ENCODE peak calls at places on chromosomes 16 and 17, in six cellular contexts. One of them, this sample, is unnamed.

GRCh38 chr16:11833951-11834695 is 17.2 kb downstream of the RSL1D1 start:
- DNase-seq in IMR-90: peak; percentile 90
- DNase-seq in sigmoid colon: no peak
- DNase-seq in body of pancreas: no peak
- DNase-seq in spleen: no peak
- DNase-seq in esophagus squamous epithelium: no peak
- DNase-seq in this sample: no peak

GRCh38 chr17:7613769-7614421 is 802 bp downstream of the FXR2 start:
- DNase-seq in sigmoid colon: peak; percentile 83
- DNase-seq in esophagus squamous epithelium: no peak
- DNase-seq in body of pancreas: no peak
- DNase-seq in IMR-90: peak; percentile 50
- DNase-seq in spleen: no peak
- DNase-seq in this sample: no peak

GRCh38 chr17:17551361-17551760 is 40.1 kb downstream of the PEMT start:
- DNase-seq in esophagus squamous epithelium: no peak
- DNase-seq in IMR-90: no peak
- DNase-seq in sigmoid colon: no peak
- DNase-seq in body of pancreas: no peak
- DNase-seq in spleen: no peak
- DNase-seq in this sample: no peak

GRCh38 chr17:42431758-42432161 is 8.7 kb upstream of the CAVIN1 start:
- DNase-seq in IMR-90: peak; percentile 29
- DNase-seq in sigmoid colon: no peak
- DNase-seq in esophagus squamous epithelium: no peak
- DNase-seq in body of pancreas: no peak
- DNase-seq in spleen: no peak
- DNase-seq in this sample: no peak

GRCh38 chr17:1999557-2000251 is 25.4 kb downstream of the RTN4RL1 start:
- DNase-seq in IMR-90: peak; percentile 19
- DNase-seq in esophagus squamous epithelium: no peak
- DNase-seq in spleen: no peak
- DNase-seq in body of pancreas: peak; percentile 90
- DNase-seq in sigmoid colon: peak; percentile 78
- DNase-seq in this sample: peak; percentile 87

GRCh38 chr17:42809250-42809649 is 10.6 kb downstream of the CNTD1 start:
- DNase-seq in IMR-90: peak; percentile 93
- DNase-seq in esophagus squamous epithelium: no peak
- DNase-seq in spleen: no peak
- DNase-seq in body of pancreas: peak; percentile 58
- DNase-seq in sigmoid colon: peak; percentile 87
- DNase-seq in this sample: peak; percentile 65

GRCh38 chr16:57720142-57720575 is 15.4 kb upstream of the KATNB1 start:
- DNase-seq in IMR-90: peak; percentile 50
- DNase-seq in esophagus squamous epithelium: no peak
- DNase-seq in body of pancreas: peak; percentile 83
- DNase-seq in sigmoid colon: no peak
- DNase-seq in spleen: peak; percentile 88
- DNase-seq in this sample: peak; percentile 86

GRCh38 chr16:79609861-79610260 is 9.3 kb upstream of the MAF start:
- DNase-seq in spleen: no peak
- DNase-seq in IMR-90: no peak
- DNase-seq in sigmoid colon: no peak
- DNase-seq in esophagus squamous epithelium: no peak
- DNase-seq in body of pancreas: no peak
- DNase-seq in this sample: no peak

GRCh38 chr17:49496183-49496865 is 1.2 kb downstream of the NGFR start:
- DNase-seq in body of pancreas: peak; percentile 79
- DNase-seq in spleen: peak; percentile 95
- DNase-seq in IMR-90: peak; percentile 28
- DNase-seq in esophagus squamous epithelium: no peak
- DNase-seq in sigmoid colon: peak; percentile 89
- DNase-seq in this sample: peak; percentile 79

GRCh38 chr17:13560935-13561334 is 40.8 kb downstream of the HS3ST3A1 start:
- DNase-seq in sigmoid colon: no peak
- DNase-seq in IMR-90: no peak
- DNase-seq in body of pancreas: no peak
- DNase-seq in spleen: no peak
- DNase-seq in esophagus squamous epithelium: no peak
- DNase-seq in this sample: no peak

GRCh38 chr17:45220079-45220478 is 1.6 kb upstream of the FMNL1 start:
- DNase-seq in body of pancreas: no peak
- DNase-seq in esophagus squamous epithelium: no peak
- DNase-seq in sigmoid colon: no peak
- DNase-seq in IMR-90: no peak
- DNase-seq in spleen: peak; percentile 64
- DNase-seq in this sample: no peak

GRCh38 chr17:76726231-76726765 is at the start of gene JMJD6:
- DNase-seq in esophagus squamous epithelium: peak; percentile 75
- DNase-seq in body of pancreas: peak; percentile 97
- DNase-seq in sigmoid colon: peak; percentile 99
- DNase-seq in spleen: peak; percentile 98
- DNase-seq in IMR-90: peak; percentile 95
- DNase-seq in this sample: peak; percentile 99

GRCh38 chr16:17437142-17437720 is 33.5 kb downstream of the XYLT1 start:
- DNase-seq in sigmoid colon: no peak
- DNase-seq in body of pancreas: no peak
- DNase-seq in spleen: no peak
- DNase-seq in esophagus squamous epithelium: no peak
- DNase-seq in IMR-90: no peak
- DNase-seq in this sample: no peak

GRCh38 chr17:38885728-38886642 is 16.1 kb downstream of the LASP1 start:
- DNase-seq in IMR-90: peak; percentile 52
- DNase-seq in body of pancreas: no peak
- DNase-seq in sigmoid colon: no peak
- DNase-seq in esophagus squamous epithelium: no peak
- DNase-seq in spleen: no peak
- DNase-seq in this sample: no peak

GRCh38 chr17:12815642-12816141 is 26.4 kb downstream of the ARHGAP44 start:
- DNase-seq in spleen: no peak
- DNase-seq in sigmoid colon: no peak
- DNase-seq in esophagus squamous epithelium: no peak
- DNase-seq in body of pancreas: no peak
- DNase-seq in IMR-90: no peak
- DNase-seq in this sample: no peak

GRCh38 chr17:63751806-63752205 is 10.2 kb upstream of the STRADA start:
- DNase-seq in esophagus squamous epithelium: no peak
- DNase-seq in IMR-90: no peak
- DNase-seq in body of pancreas: no peak
- DNase-seq in spleen: no peak
- DNase-seq in sigmoid colon: no peak
- DNase-seq in this sample: no peak

GRCh38 chr16:17382949-17383348 is 87.8 kb downstream of the XYLT1 start:
- DNase-seq in sigmoid colon: no peak
- DNase-seq in esophagus squamous epithelium: no peak
- DNase-seq in IMR-90: no peak
- DNase-seq in body of pancreas: no peak
- DNase-seq in spleen: no peak
- DNase-seq in this sample: no peak

GRCh38 chr17:76570877-76571471 is 14.7 kb downstream of the ST6GALNAC2 start:
- DNase-seq in sigmoid colon: no peak
- DNase-seq in spleen: peak; percentile 47
- DNase-seq in body of pancreas: no peak
- DNase-seq in IMR-90: no peak
- DNase-seq in esophagus squamous epithelium: no peak
- DNase-seq in this sample: no peak

GRCh38 chr17:61054430-61054829 is 345.2 kb upstream of the TBX2 start:
- DNase-seq in body of pancreas: no peak
- DNase-seq in sigmoid colon: no peak
- DNase-seq in IMR-90: no peak
- DNase-seq in spleen: no peak
- DNase-seq in esophagus squamous epithelium: no peak
- DNase-seq in this sample: no peak

GRCh38 chr16:13984794-13985193 is 64.8 kb downstream of the ERCC4 start:
- DNase-seq in IMR-90: no peak
- DNase-seq in body of pancreas: no peak
- DNase-seq in esophagus squamous epithelium: no peak
- DNase-seq in spleen: no peak
- DNase-seq in sigmoid colon: no peak
- DNase-seq in this sample: no peak

GRCh38 chr17:11487469-11487868 is 110.8 kb upstream of the DNAH9 start:
- DNase-seq in sigmoid colon: no peak
- DNase-seq in spleen: no peak
- DNase-seq in esophagus squamous epithelium: no peak
- DNase-seq in IMR-90: no peak
- DNase-seq in body of pancreas: no peak
- DNase-seq in this sample: no peak

GRCh38 chr17:48181653-48182052 is 74.1 kb downstream of the SNX11 start:
- DNase-seq in spleen: no peak
- DNase-seq in sigmoid colon: no peak
- DNase-seq in IMR-90: peak; percentile 2
- DNase-seq in esophagus squamous epithelium: no peak
- DNase-seq in body of pancreas: no peak
- DNase-seq in this sample: no peak

GRCh38 chr17:73166731-73167581 is 2.1 kb downstream of the SSTR2 start:
- DNase-seq in body of pancreas: no peak
- DNase-seq in IMR-90: no peak
- DNase-seq in esophagus squamous epithelium: no peak
- DNase-seq in sigmoid colon: no peak
- DNase-seq in spleen: no peak
- DNase-seq in this sample: no peak

GRCh38 chr17:2955931-2956582 is 107.3 kb downstream of the OR1D5 start:
- DNase-seq in spleen: peak; percentile 52
- DNase-seq in body of pancreas: no peak
- DNase-seq in esophagus squamous epithelium: no peak
- DNase-seq in sigmoid colon: peak; percentile 54
- DNase-seq in IMR-90: no peak
- DNase-seq in this sample: peak; percentile 37

GRCh38 chr17:49497147-49498036 is 2.3 kb downstream of the NGFR start:
- DNase-seq in IMR-90: peak; percentile 22
- DNase-seq in esophagus squamous epithelium: no peak
- DNase-seq in spleen: no peak
- DNase-seq in body of pancreas: peak; percentile 49
- DNase-seq in sigmoid colon: peak; percentile 91
- DNase-seq in this sample: no peak

GRCh38 chr17:43360376-43360738 is 38.4 kb upstream of the ARL4D start:
- DNase-seq in body of pancreas: peak; percentile 72
- DNase-seq in IMR-90: peak; percentile 97
- DNase-seq in spleen: no peak
- DNase-seq in sigmoid colon: peak; percentile 88
- DNase-seq in esophagus squamous epithelium: no peak
- DNase-seq in this sample: no peak

DNA sequence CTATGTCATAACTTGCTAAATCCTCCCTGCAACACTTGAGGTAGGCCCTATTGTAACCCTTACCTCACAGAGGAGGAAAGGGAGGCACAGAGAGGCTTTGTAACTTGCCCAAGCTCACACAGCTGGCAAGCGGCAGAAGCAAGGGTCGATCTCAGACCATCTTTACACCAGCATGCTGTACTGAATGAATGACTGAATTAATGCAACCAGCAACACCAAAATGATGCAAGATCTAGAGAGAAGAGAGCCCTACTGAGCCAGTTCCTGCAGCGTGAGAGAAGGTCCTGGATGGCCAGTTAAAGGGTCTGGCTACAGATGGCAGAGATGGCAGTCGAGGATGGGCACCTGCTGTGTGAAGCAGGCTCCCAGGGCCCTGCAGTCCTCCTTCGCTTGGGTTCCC is 8.2 kb upstream of the KLHL36 start:
- DNase-seq in spleen: no peak
- DNase-seq in IMR-90: no peak
- DNase-seq in esophagus squamous epithelium: no peak
- DNase-seq in sigmoid colon: no peak
- DNase-seq in body of pancreas: no peak
- DNase-seq in this sample: no peak
- H3K27ac ChIP-seq in spleen: no peak overlapping the region
- H3K27ac ChIP-seq in IMR-90: no peak overlapping the region
- H3K27ac ChIP-seq in esophagus squamous epithelium: no peak overlapping the region
- H3K27ac ChIP-seq in sigmoid colon: no peak overlapping the region
- H3K27ac ChIP-seq in body of pancreas: no peak overlapping the region
- H3K27ac ChIP-seq in this sample: no peak overlapping the region

GRCh38 chr17:81902023-81902652 is at the start of gene NPB:
- DNase-seq in spleen: no peak
- DNase-seq in body of pancreas: peak; percentile 47
- DNase-seq in IMR-90: no peak
- DNase-seq in esophagus squamous epithelium: no peak
- DNase-seq in sigmoid colon: no peak
- DNase-seq in this sample: peak; percentile 55
- TF ChIP-seq POLR2A in spleen: no peak
- TF ChIP-seq POLR2A in body of pancreas: no peak
- TF ChIP-seq POLR2A in IMR-90: no peak
- TF ChIP-seq POLR2A in esophagus squamous epithelium: no peak
- TF ChIP-seq POLR2A in sigmoid colon: no peak
- TF ChIP-seq POLR2A in this sample: peak; percentile 32

DNA sequence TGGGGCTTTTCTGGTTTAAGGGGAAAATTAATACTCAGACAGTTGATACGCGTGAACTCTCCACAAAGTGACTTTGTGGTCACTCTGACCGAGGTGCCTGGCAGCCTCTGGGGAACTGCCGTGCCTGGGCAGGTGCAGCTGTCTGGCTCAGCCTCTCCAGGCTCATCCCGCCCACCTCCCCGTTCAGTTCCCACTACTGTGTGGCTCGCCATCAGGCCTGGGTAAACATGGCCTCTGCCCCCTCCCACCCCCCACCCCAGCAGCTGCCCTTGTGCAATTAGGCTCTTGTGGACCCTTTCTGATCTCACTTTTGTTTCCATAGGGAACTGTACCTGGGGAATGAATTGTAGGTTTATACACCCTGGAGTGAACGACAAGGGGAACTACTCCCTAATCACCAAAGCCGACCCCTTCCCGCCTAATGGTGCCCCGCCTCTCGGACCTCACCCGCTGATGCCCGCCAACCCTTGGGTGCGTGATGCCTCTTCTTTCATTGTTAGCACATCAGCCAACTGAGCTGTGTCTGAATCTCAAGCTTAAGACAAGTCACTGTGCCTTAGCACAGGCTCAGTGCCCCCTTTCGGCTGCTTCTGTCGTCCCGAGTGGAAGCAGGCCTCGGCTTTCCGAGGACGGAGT is 27.8 kb downstream of the ZC3H18 start:
- DNase-seq in sigmoid colon: no peak
- DNase-seq in IMR-90: no peak
- DNase-seq in spleen: no peak
- DNase-seq in esophagus squamous epithelium: no peak
- DNase-seq in body of pancreas: no peak
- DNase-seq in this sample: no peak
- H3K27ac ChIP-seq in sigmoid colon: peak overlapping the region; percentile 28
- H3K27ac ChIP-seq in IMR-90: no peak overlapping the region
- H3K27ac ChIP-seq in spleen: no peak overlapping the region
- H3K27ac ChIP-seq in esophagus squamous epithelium: no peak overlapping the region
- H3K27ac ChIP-seq in body of pancreas: no peak overlapping the region
- H3K27ac ChIP-seq in this sample: no peak overlapping the region

DNA sequence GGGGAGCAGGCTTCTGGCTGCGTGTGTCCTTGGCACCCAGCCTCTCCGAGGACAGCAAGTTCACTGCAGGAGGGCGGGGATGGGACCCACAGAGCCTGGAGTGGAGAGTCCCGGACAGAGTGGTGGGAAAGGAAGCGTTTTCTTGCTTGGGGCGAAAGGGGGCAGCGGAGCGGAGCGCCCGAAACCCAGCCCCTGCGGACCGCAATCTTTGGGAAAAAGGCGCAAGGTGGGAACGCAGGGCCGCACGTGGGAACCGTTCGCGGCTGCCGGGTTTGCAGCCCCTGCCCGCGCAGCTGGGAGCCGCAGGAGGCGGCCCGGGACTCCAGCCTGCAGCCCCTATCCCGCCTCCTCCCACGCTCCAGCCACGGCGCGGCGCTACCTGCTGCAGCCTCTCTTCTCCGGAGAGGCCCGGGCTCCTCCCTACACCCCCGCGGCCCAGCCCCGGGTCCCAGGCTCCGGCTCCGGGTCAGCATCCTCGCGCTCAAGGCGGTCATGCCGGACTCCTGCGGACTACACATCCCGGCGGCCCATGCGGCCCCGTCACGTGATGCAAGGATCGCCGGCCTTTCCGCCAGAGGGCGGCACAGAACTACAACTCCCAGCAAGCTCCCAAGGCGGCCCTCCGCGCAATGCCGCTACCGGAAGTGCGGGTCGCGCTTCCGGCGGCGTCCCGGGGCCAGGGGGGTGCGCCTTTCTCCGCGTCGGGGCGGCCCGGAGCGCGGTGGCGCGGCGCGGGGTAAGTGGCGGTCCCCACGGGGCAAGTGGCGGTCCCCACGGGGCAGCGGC is at the start of the genes NTHL1 and TSC2:
- DNase-seq in body of pancreas: peak; percentile 96
- DNase-seq in esophagus squamous epithelium: peak; percentile 67
- DNase-seq in sigmoid colon: peak; percentile 98
- DNase-seq in IMR-90: peak; percentile 95
- DNase-seq in spleen: peak; percentile 99
- DNase-seq in this sample: peak; percentile 98
- TF ChIP-seq POLR2A in body of pancreas: peak; percentile 32
- TF ChIP-seq POLR2A in esophagus squamous epithelium: peak; percentile 38
- TF ChIP-seq POLR2A in sigmoid colon: no peak
- TF ChIP-seq POLR2A in IMR-90: no peak
- TF ChIP-seq POLR2A in spleen: peak; percentile 62
- TF ChIP-seq POLR2A in this sample: no peak